ENCODE peak calls at places on chromosomes 5 and 9, in five cellular contexts. One of them, this sample, is unnamed.

GRCh38 chr5:130995851-130996250 is 169.2 kb downstream of the HINT1 start:
- DNase-seq in NCI-H1694 treated with DMSO at 0.1 percent for 48 hours: no peak
- DNase-seq in astrocyte of the spinal cord: no peak
- DNase-seq in sciatic nerve: no peak
- DNase-seq in GM13977: no peak
- DNase-seq in this sample: no peak

GRCh38 chr5:65925601-65926275 is 637 bp upstream of the ERBIN start:
- DNase-seq in NCI-H1694 treated with DMSO at 0.1 percent for 48 hours: peak
- DNase-seq in astrocyte of the spinal cord: peak
- DNase-seq in sciatic nerve: peak
- DNase-seq in GM13977: peak
- DNase-seq in this sample: peak

GRCh38 chr9:95736370-95736769 is 139.1 kb upstream of the ERCC6L2 start:
- DNase-seq in NCI-H1694 treated with DMSO at 0.1 percent for 48 hours: no peak
- DNase-seq in astrocyte of the spinal cord: no peak
- DNase-seq in sciatic nerve: peak
- DNase-seq in GM13977: no peak
- DNase-seq in this sample: no peak

GRCh38 chr9:22649384-22649783 is 202.8 kb downstream of the DMRTA1 start:
- DNase-seq in NCI-H1694 treated with DMSO at 0.1 percent for 48 hours: no peak
- DNase-seq in astrocyte of the spinal cord: no peak
- DNase-seq in sciatic nerve: no peak
- DNase-seq in GM13977: no peak
- DNase-seq in this sample: no peak

GRCh38 chr5:149024477-149024876 is 38.4 kb downstream of the SH3TC2 start:
- DNase-seq in NCI-H1694 treated with DMSO at 0.1 percent for 48 hours: no peak
- DNase-seq in astrocyte of the spinal cord: peak
- DNase-seq in sciatic nerve: no peak
- DNase-seq in GM13977: no peak
- DNase-seq in this sample: peak

GRCh38 chr9:88355166-88355565 is 33.1 kb upstream of the SPIN1 start:
- DNase-seq in NCI-H1694 treated with DMSO at 0.1 percent for 48 hours: no peak
- DNase-seq in astrocyte of the spinal cord: no peak
- DNase-seq in sciatic nerve: no peak
- DNase-seq in GM13977: no peak
- DNase-seq in this sample: peak

GRCh38 chr9:76542360-76542759 is 83.4 kb downstream of the GCNT1 start:
- DNase-seq in NCI-H1694 treated with DMSO at 0.1 percent for 48 hours: no peak
- DNase-seq in astrocyte of the spinal cord: no peak
- DNase-seq in sciatic nerve: no peak
- DNase-seq in GM13977: no peak
- DNase-seq in this sample: peak

GRCh38 chr5:143312822-143313221 is 90.7 kb downstream of the NR3C1 start:
- DNase-seq in NCI-H1694 treated with DMSO at 0.1 percent for 48 hours: no peak
- DNase-seq in astrocyte of the spinal cord: no peak
- DNase-seq in sciatic nerve: no peak
- DNase-seq in GM13977: no peak
- DNase-seq in this sample: no peak

GRCh38 chr5:14676320-14676719 is 11.8 kb downstream of the OTULIN start:
- DNase-seq in NCI-H1694 treated with DMSO at 0.1 percent for 48 hours: no peak
- DNase-seq in astrocyte of the spinal cord: peak
- DNase-seq in sciatic nerve: no peak
- DNase-seq in GM13977: no peak
- DNase-seq in this sample: peak

GRCh38 chr5:149400304-149400703 is 21.2 kb upstream of the IL17B start:
- DNase-seq in NCI-H1694 treated with DMSO at 0.1 percent for 48 hours: no peak
- DNase-seq in astrocyte of the spinal cord: no peak
- DNase-seq in sciatic nerve: no peak
- DNase-seq in GM13977: no peak
- DNase-seq in this sample: no peak

This sample was measured in H4.